ENCODE peak calls at places on chromosomes 12 and 14, in six cellular contexts. F is GM04504, D is glutamatergic neuron, M is ELF-1, E is mesothelial cell of epicardium, U is activated T-cell treated with anti-CD3 and anti-CD28 coated beads for 48 hours. B is an unnamed sample.

GRCh38 chr12:51941669-51942455 is 9.6 kb upstream of the ACVR1B start:
- DNase-seq in F (no peak), U (no peak), E (no peak), M (no peak), D (no peak), B (no peak)

GRCh38 chr14:31414190-31414833 is 6.0 kb downstream of the HEATR5A start:
- DNase-seq in M (no peak), D (no peak), E (no peak), U (no peak), F (no peak), B (no peak)

GRCh38 chr12:115413626-115414025 is 729.7 kb upstream of the TBX3 start:
- DNase-seq in E (no peak), D (no peak), M (peak; percentile 57), F (no peak), U (no peak), B (no peak)

GRCh38 chr12:93591137-93591868 is 18.8 kb downstream of the SOCS2 start:
- DNase-seq in F (peak; percentile 81), D (peak; percentile 43), U (peak; percentile 13), M (peak; percentile 61), E (peak; percentile 23), B (peak; percentile 32)

GRCh38 chr12:57476162-57476992 is 3.3 kb downstream of the ARHGAP9 start:
- DNase-seq in D (no peak), E (no peak), F (no peak), U (peak; percentile 79), M (no peak), B (no peak)

GRCh38 chr14:103121846-103122577 is 1.2 kb upstream of the TNFAIP2 start:
- DNase-seq in M (peak; percentile 72), F (no peak), U (no peak), E (peak; percentile 82), D (peak; percentile 77), B (peak; percentile 71)

GRCh38 chr12:46661161-46661845 is 164.5 kb downstream of the SLC38A4 start:
- DNase-seq in U (no peak), E (no peak), M (peak; percentile 22), F (peak; percentile 57), D (no peak), B (peak; percentile 61)

GRCh38 chr12:17928708-17929366 is 161.2 kb downstream of the RERGL start:
- DNase-seq in U (no peak), M (no peak), E (no peak), D (no peak), F (no peak), B (no peak)

GRCh38 chr14:29222671-29223268 is 456.2 kb downstream of the FOXG1 start:
- DNase-seq in F (peak; percentile 20), D (no peak), M (no peak), U (no peak), E (no peak), B (peak; percentile 40)

GRCh38 chr12:88960213-88960878 is 380.1 kb upstream of the KITLG start:
- DNase-seq in F (no peak), U (no peak), E (no peak), M (no peak), D (no peak), B (no peak)

GRCh38 chr14:25622752-25623151 is 572.8 kb upstream of the STXBP6 start:
- DNase-seq in E (no peak), U (no peak), D (no peak), M (no peak), F (no peak), B (no peak)

GRCh38 chr14:72590577-72590976 is 303.3 kb downstream of the DPF3 start:
- DNase-seq in M (no peak), U (no peak), D (no peak), E (no peak), F (no peak), B (no peak)

GRCh38 chr12:81222841-81223595 is 145.1 kb downstream of the ACSS3 start:
- DNase-seq in F (peak; percentile 51), E (no peak), D (no peak), M (no peak), U (no peak), B (no peak)

GRCh38 chr14:102155150-102155549 is 15.5 kb downstream of the WDR20 start:
- DNase-seq in M (peak; percentile 39), D (no peak), E (no peak), F (no peak), U (no peak), B (peak; percentile 24)

GRCh38 chr14:75877884-75878283 is 103.9 kb downstream of the TGFB3 start:
- DNase-seq in F (no peak), E (no peak), U (no peak), M (no peak), D (no peak), B (peak; percentile 48)

GRCh38 chr12:55687746-55688145 is 20.0 kb downstream of the ITGA7 start:
- DNase-seq in E (no peak), U (peak; percentile 26), M (no peak), F (no peak), D (no peak), B (no peak)

GRCh38 chr12:107356266-107356936 is 263.1 kb upstream of the CRY1 start:
- DNase-seq in U (no peak), D (no peak), F (no peak), M (no peak), E (no peak), B (no peak)

B was measured in D341Med.